ENCODE peak calls at places on chromosomes 5 and 9, in nine cellular contexts. N, T, Z, S, M, V, F, K and L are unnamed samples.

GRCh38 chr9:132509921-132510874 is 72.2 kb upstream of the BARHL1 start:
- DNase-seq in M (no peak), Z (no peak), T (no peak), K (no peak), N (no peak), V (no peak), F (no peak), S (no peak), L (no peak)

GRCh38 chr9:98538626-98539031 is 170.1 kb downstream of the GABBR2 start:
- DNase-seq in V (no peak), F (no peak), N (peak), S (no peak), K (no peak), M (no peak), Z (no peak), T (no peak), L (no peak)

GRCh38 chr5:132044207-132044606 is 16.2 kb upstream of the IL3 start:
- DNase-seq in V (peak), N (no peak), T (no peak), Z (peak), S (no peak), F (peak), K (peak), M (no peak), L (no peak)

GRCh38 chr9:135711411-135711810 is 9.4 kb downstream of the KCNT1 start:
- DNase-seq in T (no peak), Z (no peak), M (no peak), N (no peak), F (no peak), S (no peak), K (no peak), V (no peak), L (no peak)

GRCh38 chr5:133230823-133231578 is 179.2 kb downstream of the HSPA4 start:
- DNase-seq in S (peak), F (no peak), T (no peak), Z (no peak), K (no peak), M (no peak), N (no peak), V (no peak), L (no peak)

GRCh38 chr5:136236479-136237083 is 43.6 kb upstream of the SMIM32 start:
- DNase-seq in F (no peak), T (no peak), S (no peak), N (no peak), M (no peak), K (no peak), Z (no peak), V (no peak), L (no peak)

GRCh38 chr9:36163840-36164175 is 5.4 kb upstream of the CCIN start:
- DNase-seq in F (no peak), N (peak), S (no peak), K (no peak), Z (no peak), T (no peak), V (no peak), M (peak), L (no peak)

GRCh38 chr5:76441890-76442673 is 39.0 kb downstream of the IQGAP2 start:
- DNase-seq in Z (no peak), F (no peak), K (no peak), V (no peak), M (no peak), T (no peak), N (no peak), S (no peak), L (no peak)

GRCh38 chr5:119512277-119512676 is 60.0 kb downstream of the HSD17B4 start:
- DNase-seq in N (no peak), V (no peak), K (no peak), S (no peak), M (no peak), Z (no peak), F (no peak), T (no peak), L (no peak)

GRCh38 chr9:136110082-136111061 is 8.3 kb downstream of the TMEM250 start:
- DNase-seq in S (no peak), T (peak), N (peak), K (no peak), M (no peak), F (no peak), V (no peak), Z (no peak), L (peak)

GRCh38 chr5:13739462-13739861 is 205.0 kb downstream of the DNAH5 start:
- DNase-seq in N (no peak), T (no peak), K (no peak), S (no peak), V (no peak), Z (no peak), M (no peak), F (no peak), L (no peak)

GRCh38 chr5:73218552-73219171 is 45.7 kb downstream of the TMEM174 start:
- DNase-seq in K (no peak), N (peak), Z (no peak), V (no peak), T (no peak), S (no peak), F (no peak), M (peak), L (no peak)

GRCh38 chr9:133109931-133110650 is 10.9 kb downstream of the RALGDS start:
- DNase-seq in N (no peak), Z (no peak), V (no peak), T (peak), F (no peak), S (peak), M (no peak), K (no peak), L (no peak)

GRCh38 chr5:79255786-79256557 is 20.0 kb downstream of the JMY start:
- DNase-seq in K (no peak), Z (peak), T (no peak), F (peak), S (no peak), N (peak), V (no peak), M (peak), L (peak)

GRCh38 chr5:148336704-148337435 is 1.5 kb downstream of the SPINK9 start:
- DNase-seq in M (no peak), K (no peak), V (no peak), Z (no peak), T (no peak), F (no peak), N (no peak), S (no peak), L (no peak)

GRCh38 chr5:6291961-6292360 is 86.4 kb downstream of the MED10 start:
- DNase-seq in S (no peak), M (peak), T (no peak), F (no peak), K (no peak), V (no peak), N (no peak), Z (no peak), L (peak)

GRCh38 chr9:124139001-124139400 is 118.7 kb upstream of the NEK6 start:
- DNase-seq in V (no peak), K (no peak), F (no peak), M (no peak), Z (no peak), S (no peak), T (no peak), N (peak), L (no peak)

GRCh38 chr5:62473209-62473608 is 60.6 kb downstream of the IPO11 start:
- DNase-seq in S (no peak), V (no peak), T (no peak), Z (no peak), M (no peak), N (peak), K (no peak), F (no peak), L (no peak)

GRCh38 chr5:56803894-56804293 is 11.5 kb upstream of the MAP3K1 start:
- DNase-seq in V (no peak), T (no peak), F (no peak), M (no peak), S (no peak), N (no peak), K (no peak), Z (no peak), L (no peak)

GRCh38 chr9:94259077-94259847 is at the start of gene ZNF169:
- DNase-seq in V (peak), K (peak), M (peak), T (peak), S (peak), Z (peak), N (peak), F (peak), L (peak)
- TF ChIP-seq POLR2A in V (peak), K (no peak), M (peak), T (peak), S (peak), Z (peak), N (peak), F (peak), L (peak)

GRCh38 chr5:96743065-96743768 is 64.5 kb downstream of the ERAP1 start:
- DNase-seq in Z (no peak), M (no peak), N (peak), V (peak), T (no peak), F (no peak), K (no peak), S (peak), L (peak)

GRCh38 chr5:96741075-96741474 is 66.7 kb downstream of the ERAP1 start:
- DNase-seq in V (no peak), K (no peak), S (no peak), N (no peak), M (no peak), F (no peak), T (no peak), Z (no peak), L (no peak)

GRCh38 chr5:96742519-96742918 is 65.2 kb downstream of the ERAP1 start:
- DNase-seq in K (no peak), F (no peak), M (no peak), S (no peak), N (no peak), V (no peak), T (no peak), Z (no peak), L (peak)

GRCh38 chr5:96743805-96744559 is 63.8 kb downstream of the ERAP1 start:
- DNase-seq in M (no peak), V (no peak), N (no peak), Z (no peak), F (no peak), T (no peak), S (no peak), K (no peak), L (peak)

GRCh38 chr5:96741911-96742310 is 65.8 kb downstream of the ERAP1 start:
- DNase-seq in S (no peak), F (no peak), T (no peak), N (no peak), M (no peak), K (no peak), V (peak), Z (no peak), L (peak)
- TF ChIP-seq POLR2A in S (no peak), F (no peak), T (no peak), N (no peak), M (no peak), K (no peak), V (peak), Z (no peak), L (peak)

GRCh38 chr9:100294806-100295205 is 57.9 kb downstream of the TEX10 start:
- DNase-seq in F (peak), T (peak), S (no peak), N (no peak), K (no peak), Z (no peak), M (no peak), V (no peak), L (no peak)

GRCh38 chr9:100294341-100294740 is 58.4 kb downstream of the TEX10 start:
- DNase-seq in N (peak), F (no peak), S (no peak), Z (no peak), M (no peak), K (no peak), T (no peak), V (no peak), L (no peak)

GRCh38 chr9:100290714-100291113 is 62.0 kb downstream of the TEX10 start:
- DNase-seq in K (no peak), F (no peak), V (no peak), S (no peak), T (no peak), M (no peak), N (no peak), Z (no peak), L (no peak)

GRCh38 chr9:100295240-100295639 is 57.5 kb downstream of the TEX10 start:
- DNase-seq in N (no peak), M (no peak), T (no peak), Z (no peak), K (peak), F (no peak), V (no peak), S (no peak), L (no peak)

DNA sequence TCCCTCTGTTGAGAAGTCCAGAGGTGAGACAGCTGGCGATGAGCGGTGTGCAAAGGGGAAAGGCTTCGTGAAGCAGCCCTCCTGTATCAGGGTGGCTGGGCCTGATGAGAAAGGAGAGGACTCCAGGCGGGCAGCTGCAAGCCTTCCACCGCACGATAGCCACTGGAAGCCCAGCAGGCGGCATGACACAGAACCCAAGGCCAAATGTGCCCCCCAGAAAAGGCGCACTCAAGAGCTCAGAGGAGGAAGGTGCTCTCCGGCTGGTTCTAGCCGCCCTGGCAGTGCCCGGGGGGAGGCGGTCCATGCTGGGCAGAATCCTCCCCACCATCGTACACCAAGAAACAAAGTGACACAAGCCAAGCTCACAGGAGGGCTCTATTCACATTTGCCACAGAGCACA is 60.3 kb downstream of the TEX10 start:
- DNase-seq in S (no peak), K (no peak), Z (no peak), N (no peak), V (no peak), T (no peak), F (no peak), M (no peak), L (no peak)
- TF ChIP-seq POLR2A in S (no peak), K (no peak), Z (no peak), N (no peak), V (no peak), T (no peak), F (no peak), M (no peak), L (no peak)

DNA sequence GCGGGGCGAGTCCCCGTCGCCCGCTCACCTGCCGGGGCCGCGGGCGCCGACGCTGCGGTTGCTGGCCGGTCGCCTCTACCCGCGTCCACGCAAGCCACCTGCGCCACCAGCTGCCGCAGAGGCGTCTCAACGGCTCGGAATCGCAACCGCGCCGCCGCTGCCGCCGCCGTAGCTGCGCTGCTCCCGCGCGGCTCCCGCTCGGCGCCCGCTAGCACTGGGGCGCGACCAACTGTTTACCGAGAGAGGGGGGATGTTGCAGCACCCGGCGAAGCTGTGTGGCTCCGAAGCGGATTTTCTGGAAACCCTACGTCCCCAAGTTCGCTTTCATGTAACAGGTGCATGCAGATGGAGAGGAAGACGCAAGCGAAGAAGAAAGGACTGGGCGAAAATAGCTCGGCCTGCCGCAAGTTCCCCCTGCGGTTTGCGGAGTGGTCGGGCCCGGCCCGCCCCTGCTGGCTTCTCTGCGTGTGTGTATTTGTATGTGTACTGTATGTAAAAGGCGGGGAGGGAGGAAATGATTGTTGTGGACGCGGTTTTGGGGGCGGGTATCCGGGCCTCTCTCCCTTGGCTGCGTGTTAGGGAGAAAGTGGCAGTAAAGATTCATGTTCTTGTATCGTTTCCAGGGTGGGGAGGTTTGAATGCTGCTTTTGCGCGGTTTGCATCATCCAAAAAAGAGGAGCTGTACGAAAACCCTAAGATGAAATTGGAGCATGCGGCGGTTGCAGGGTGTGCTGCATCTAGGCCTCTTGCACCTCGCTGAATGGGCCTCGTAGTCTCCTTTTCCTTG is at the start of gene PSIP1:
- DNase-seq in N (peak), T (peak), K (peak), Z (peak), F (peak), V (peak), M (peak), S (peak), L (peak)
- TF ChIP-seq POLR2A in N (peak), T (peak), K (peak), Z (peak), F (peak), V (peak), M (peak), S (no peak), L (peak)

DNA sequence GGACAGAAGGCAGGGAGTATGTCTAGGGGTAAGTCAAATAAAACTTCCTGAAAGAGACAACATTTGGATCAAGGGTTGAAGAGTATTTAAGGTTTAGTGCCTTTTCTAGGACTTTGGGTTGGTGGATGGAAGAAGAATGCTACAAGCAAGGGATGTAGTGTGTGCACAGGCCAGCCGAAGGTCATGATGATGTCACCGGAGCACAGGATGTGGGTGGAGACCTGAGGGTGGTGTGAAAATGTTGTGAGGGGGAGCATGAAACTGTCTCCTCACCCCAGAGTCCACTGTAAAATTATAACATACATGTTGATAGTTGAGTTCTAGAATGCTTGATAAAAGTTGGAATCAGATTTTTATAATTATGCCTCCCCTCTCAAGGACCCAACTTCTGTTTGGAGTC is 553.3 kb upstream of the SGCD start:
- DNase-seq in Z (no peak), N (no peak), K (no peak), S (no peak), T (no peak), F (no peak), V (no peak), M (no peak), L (no peak)
- TF ChIP-seq POLR2A in Z (no peak), N (no peak), K (no peak), S (no peak), T (no peak), F (no peak), V (no peak), M (no peak), L (no peak)

GRCh38 chr9:128067898-128068655 is at the start of gene SLC25A25:
- DNase-seq in Z (peak), F (peak), N (peak), M (peak), T (peak), K (peak), S (peak), V (peak), L (peak)
- TF ChIP-seq POLR2A in Z (peak), F (peak), N (peak), M (peak), T (peak), K (peak), S (no peak), V (peak), L (peak)

GRCh38 chr9:128106940-128107259 is 20.6 kb downstream of the PTGES2 start:
- DNase-seq in M (no peak), F (no peak), K (no peak), S (peak), V (peak), T (no peak), N (no peak), Z (no peak), L (no peak)

GRCh38 chr9:128105538-128106175 is 21.9 kb downstream of the PTGES2 start:
- DNase-seq in M (no peak), S (no peak), V (no peak), N (no peak), T (peak), Z (no peak), F (no peak), K (no peak), L (no peak)

GRCh38 chr9:128107260-128107970 is 20.1 kb downstream of the PTGES2 start:
- DNase-seq in Z (no peak), N (no peak), T (no peak), V (peak), M (no peak), F (no peak), K (no peak), S (peak), L (no peak)

GRCh38 chr9:128107971-128108783 is 19.4 kb downstream of the PTGES2 start:
- DNase-seq in K (no peak), M (no peak), V (peak), Z (no peak), N (no peak), F (no peak), T (no peak), S (peak), L (no peak)

DNA sequence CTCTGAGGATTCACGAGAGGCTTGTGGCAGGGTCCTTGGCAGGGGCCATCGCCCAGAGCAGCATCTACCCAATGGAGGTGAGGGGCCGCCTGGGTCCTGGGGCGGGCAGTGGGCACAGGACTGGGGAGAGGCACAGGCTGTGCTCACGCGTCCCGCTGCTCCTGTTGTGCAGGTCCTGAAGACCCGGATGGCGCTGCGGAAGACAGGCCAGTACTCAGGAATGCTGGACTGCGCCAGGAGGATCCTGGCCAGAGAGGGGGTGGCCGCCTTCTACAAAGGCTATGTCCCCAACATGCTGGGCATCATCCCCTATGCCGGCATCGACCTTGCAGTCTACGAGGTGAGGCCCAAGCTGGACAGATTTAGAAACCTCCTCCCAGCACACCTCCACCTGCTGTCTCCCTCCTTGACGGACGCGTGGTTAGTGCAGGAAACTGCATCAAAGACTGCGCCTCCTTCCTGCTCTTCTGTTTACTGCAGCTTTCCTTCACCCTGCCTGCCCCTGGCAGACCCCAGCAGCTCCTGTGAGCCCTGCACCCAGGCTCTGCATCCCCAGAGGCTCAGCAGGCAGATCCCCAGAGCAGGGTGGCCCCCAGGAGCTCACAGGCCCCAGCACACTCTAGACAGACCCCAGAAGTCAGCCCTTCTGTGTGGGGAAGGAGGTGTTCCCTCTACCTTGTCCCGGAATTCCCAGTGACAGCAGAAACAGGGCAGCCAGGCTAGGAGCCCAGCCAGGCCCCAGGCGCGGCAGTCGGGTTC is 21.2 kb downstream of the PTGES2 start:
- DNase-seq in T (peak), K (no peak), F (no peak), S (peak), N (no peak), V (peak), Z (no peak), M (no peak), L (no peak)
- TF ChIP-seq POLR2A in T (no peak), K (no peak), F (no peak), S (no peak), N (no peak), V (no peak), Z (no peak), M (no peak), L (no peak)

GRCh38 chr5:163874431-163874830 is 369.0 kb downstream of the MAT2B start:
- DNase-seq in S (no peak), M (no peak), N (no peak), K (no peak), F (no peak), V (no peak), Z (no peak), T (no peak), L (no peak)

GRCh38 chr5:163878490-163878889 is 373.1 kb downstream of the MAT2B start:
- DNase-seq in F (no peak), K (no peak), V (no peak), M (no peak), T (no peak), Z (no peak), N (no peak), S (no peak), L (no peak)

GRCh38 chr5:163880307-163880706 is 374.9 kb downstream of the MAT2B start:
- DNase-seq in K (no peak), S (no peak), T (no peak), Z (no peak), F (no peak), V (no peak), N (peak), M (no peak), L (no peak)
- TF ChIP-seq POLR2A in K (no peak), S (no peak), T (no peak), Z (no peak), F (no peak), V (no peak), N (no peak), M (no peak), L (no peak)

GRCh38 chr9:4297795-4298254 is 2.0 kb downstream of the GLIS3 start:
- DNase-seq in N (peak), T (peak), M (peak), K (peak), V (peak), S (peak), Z (peak), F (peak), L (peak)
- TF ChIP-seq POLR2A in N (no peak), T (peak), M (peak), K (peak), V (peak), S (no peak), Z (peak), F (peak), L (no peak)

GRCh38 chr9:116480700-116481099 is 206.4 kb upstream of the TRIM32 start:
- DNase-seq in V (no peak), M (no peak), K (no peak), N (no peak), Z (no peak), F (no peak), T (no peak), S (no peak), L (no peak)
- TF ChIP-seq POLR2A in V (no peak), M (no peak), K (no peak), N (no peak), Z (no peak), F (no peak), T (no peak), S (no peak), L (no peak)